ENCODE peak calls at places on chromosome 22, in four cellular contexts. X is stimulated activated CD4-positive, alpha-beta T cell treated with anti-CD3 and anti-CD28 coated beads, Interleukin-1b, Interleukin-23, amount 100 ng/mL, for 24 hours; F is C1 segment of cervical spinal cord; H is endothelial cell. C is an unnamed sample.

GRCh38 chr22:38766076-38766777 is 10.4 kb upstream of the SUN2 start:
- DNase-seq in X (no peak), F (peak; percentile 62), H (peak; percentile 76), C (peak; percentile 62)

GRCh38 chr22:25548866-25549464 is 15.5 kb upstream of the GRK3 start:
- DNase-seq in X (no peak), F (no peak), H (no peak), C (no peak)

GRCh38 chr22:49704345-49705215 is 123.1 kb downstream of the BRD1 start:
- DNase-seq in X (no peak), F (no peak), H (no peak), C (no peak)

GRCh38 chr22:19179472-19180048 is 1.0 kb upstream of the SLC25A1 start:
- DNase-seq in X (no peak), F (peak; percentile 70), H (peak; percentile 71), C (peak; percentile 63)

GRCh38 chr22:32920032-32920628 is 118.6 kb downstream of the TIMP3 start:
- DNase-seq in X (no peak), F (no peak), H (no peak), C (no peak)

GRCh38 chr22:46703996-46704370 is 34.1 kb downstream of the CERK start:
- DNase-seq in X (no peak), F (no peak), H (no peak), C (no peak)

GRCh38 chr22:45572444-45572843 is 69.8 kb downstream of the FBLN1 start:
- DNase-seq in X (no peak), F (no peak), H (no peak), C (no peak)

GRCh38 chr22:46775364-46775758 is 12.9 kb downstream of the TBC1D22A start:
- DNase-seq in X (no peak), F (no peak), H (no peak), C (no peak)

GRCh38 chr22:46693634-46694422 is 44.2 kb downstream of the CERK start:
- DNase-seq in X (no peak), F (no peak), H (no peak), C (no peak)

GRCh38 chr22:43092085-43092484 is 2.9 kb upstream of the TTLL1 start:
- DNase-seq in X (no peak), F (no peak), H (no peak), C (no peak)

GRCh38 chr22:41687901-41688364 is 734 bp downstream of the SNU13 start:
- DNase-seq in X (no peak), F (no peak), H (peak; percentile 26), C (no peak)

GRCh38 chr22:33844273-33844672 is 76.0 kb downstream of the LARGE1 start:
- DNase-seq in X (no peak), F (no peak), H (no peak), C (no peak)

GRCh38 chr22:24510694-24511625 is 15.8 kb downstream of the UPB1 start:
- DNase-seq in X (no peak), F (no peak), H (no peak), C (no peak)